ENCODE peak calls at places on chromosomes 5 and 9, in six cellular contexts. R is MCF 10A, X is foreskin fibroblast, L is left lung, N is fibroblast of mammary gland, U is AG09319. W is an unnamed sample.

GRCh38 chr5:157290156-157290980 is 24.4 kb downstream of the CYFIP2 start:
- DNase-seq in X (peak), R (peak), N (peak), L (no peak), U (no peak), W (no peak)

GRCh38 chr5:16573401-16573800 is 43.4 kb downstream of the RETREG1 start:
- DNase-seq in U (no peak), L (no peak), R (no peak), X (no peak), N (no peak), W (no peak)

GRCh38 chr9:126453156-126453963 is 126.7 kb downstream of the MVB12B start:
- DNase-seq in U (no peak), L (no peak), X (no peak), R (no peak), N (no peak), W (no peak)

GRCh38 chr5:160240350-160240749 is 11.0 kb downstream of the FABP6 start:
- DNase-seq in U (no peak), R (no peak), N (no peak), X (no peak), L (no peak), W (no peak)

GRCh38 chr5:115433918-115434317 is 110.7 kb downstream of the FEM1C start:
- DNase-seq in L (no peak), X (no peak), U (no peak), R (peak), N (no peak), W (no peak)

GRCh38 chr5:102901821-102902448 is 146.8 kb downstream of the PAM start:
- DNase-seq in L (no peak), U (no peak), R (peak), N (no peak), X (peak), W (no peak)

GRCh38 chr9:127555830-127556820 is 56.0 kb upstream of the STXBP1 start:
- DNase-seq in R (peak), U (peak), X (peak), N (peak), L (peak), W (peak)

GRCh38 chr9:121239071-121239470 is 28.9 kb upstream of the GSN start:
- DNase-seq in R (no peak), N (no peak), X (no peak), L (no peak), U (no peak), W (no peak)

GRCh38 chr9:131593255-131593820 is 48.0 kb downstream of the PRRT1B start:
- DNase-seq in R (peak), U (no peak), L (no peak), N (no peak), X (no peak), W (no peak)

GRCh38 chr5:82406200-82406773 is 128.1 kb upstream of the RPS23 start:
- DNase-seq in R (peak), X (peak), N (peak), U (peak), L (no peak), W (no peak)

GRCh38 chr9:12753931-12754330 is 20.9 kb upstream of the LURAP1L start:
- DNase-seq in X (no peak), L (no peak), N (no peak), U (no peak), R (no peak), W (no peak)

GRCh38 chr9:71646131-71646530 is 122.2 kb downstream of the CEMIP2 start:
- DNase-seq in L (no peak), N (no peak), R (no peak), U (no peak), X (no peak), W (no peak)

GRCh38 chr9:71726723-71727122 is 41.6 kb downstream of the CEMIP2 start:
- DNase-seq in X (no peak), N (no peak), L (no peak), R (no peak), U (no peak), W (no peak)

GRCh38 chr5:10607666-10608442 is 44.0 kb downstream of the ANKRD33B start:
- DNase-seq in X (peak), U (peak), L (peak), R (peak), N (peak), W (no peak)

GRCh38 chr5:98497391-98497790 is 276.1 kb upstream of the RGMB start:
- DNase-seq in U (no peak), R (no peak), L (no peak), X (no peak), N (no peak), W (no peak)

GRCh38 chr9:136975624-136976023 is 1.7 kb upstream of the PTGDS start:
- DNase-seq in U (no peak), N (no peak), R (no peak), X (no peak), L (no peak), W (no peak)

GRCh38 chr9:134547161-134548100 is 94.2 kb upstream of the COL5A1 start:
- DNase-seq in L (peak), R (no peak), N (no peak), X (no peak), U (no peak), W (no peak)

GRCh38 chr5:132254321-132254977 is 3.0 kb upstream of the PDLIM4 start:
- DNase-seq in U (no peak), R (peak), N (no peak), L (no peak), X (no peak), W (peak)

GRCh38 chr9:84121991-84122523 is 141.5 kb downstream of the RMI1 start:
- DNase-seq in N (peak), X (no peak), R (peak), U (peak), L (no peak), W (no peak)

GRCh38 chr9:112858625-112859147 is 32.0 kb downstream of the SLC46A2 start:
- DNase-seq in U (no peak), R (peak), L (peak), X (no peak), N (peak), W (no peak)

DNA sequence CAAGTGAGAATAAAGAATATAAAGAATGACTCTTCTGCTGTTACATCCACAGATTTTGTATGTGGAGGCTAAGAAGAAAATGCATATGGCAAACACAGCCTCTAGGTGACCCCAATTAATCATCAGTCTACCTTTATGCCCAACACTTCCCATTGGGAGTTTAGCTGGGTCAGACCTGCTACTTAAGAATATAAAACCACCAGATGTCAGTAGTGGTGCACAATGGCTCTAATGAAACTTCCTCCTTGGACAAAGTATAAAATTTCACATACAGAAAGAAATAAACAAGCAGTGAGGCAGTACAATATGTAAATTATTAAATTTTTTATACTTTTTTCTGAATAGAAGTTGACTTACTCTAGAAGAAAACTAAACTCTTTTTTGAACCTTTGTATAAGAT is 539.9 kb downstream of the BRINP1 start:
- DNase-seq in X (no peak), N (peak), R (peak), L (no peak), U (no peak), W (no peak)
- TF ChIP-seq CTCF in X (no peak), N (peak), R (no peak), L (no peak), U (peak), W (peak)

GRCh38 chr9:81122749-81123148 is 566.6 kb downstream of the TLE1 start:
- DNase-seq in L (no peak), N (no peak), U (no peak), R (no peak), X (no peak), W (no peak)

GRCh38 chr9:81128701-81129100 is 560.6 kb downstream of the TLE1 start:
- DNase-seq in U (no peak), R (no peak), N (no peak), L (no peak), X (no peak), W (no peak)

GRCh38 chr9:81125446-81126092 is 563.8 kb downstream of the TLE1 start:
- DNase-seq in R (peak), X (peak), N (peak), U (no peak), L (no peak), W (no peak)
- TF ChIP-seq CTCF in R (no peak), X (no peak), N (no peak), U (no peak), L (no peak), W (no peak)

DNA sequence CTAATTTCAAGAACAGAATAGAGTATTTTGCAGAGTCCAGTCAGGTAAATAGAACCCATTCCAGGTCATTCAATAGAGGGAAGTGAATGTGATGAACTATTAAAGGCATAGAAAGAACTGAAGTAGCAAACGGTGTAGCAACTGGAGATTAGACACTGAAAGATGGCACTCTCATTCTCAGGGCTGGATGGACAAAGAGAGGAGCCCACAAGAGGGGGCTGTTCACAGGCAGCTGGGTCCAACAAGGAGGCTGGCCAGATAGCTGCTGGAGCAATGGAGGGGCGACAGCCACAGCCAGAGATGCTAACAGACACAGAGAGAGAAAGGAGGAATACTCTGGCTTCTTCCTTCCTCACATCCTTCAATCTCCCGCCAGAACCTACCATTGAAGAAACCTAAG is 93.1 kb upstream of the SMARCA2 start:
- DNase-seq in R (no peak), U (no peak), X (no peak), L (no peak), N (no peak), W (no peak)
- TF ChIP-seq CTCF in R (no peak), U (no peak), X (no peak), L (no peak), N (no peak), W (no peak)

DNA sequence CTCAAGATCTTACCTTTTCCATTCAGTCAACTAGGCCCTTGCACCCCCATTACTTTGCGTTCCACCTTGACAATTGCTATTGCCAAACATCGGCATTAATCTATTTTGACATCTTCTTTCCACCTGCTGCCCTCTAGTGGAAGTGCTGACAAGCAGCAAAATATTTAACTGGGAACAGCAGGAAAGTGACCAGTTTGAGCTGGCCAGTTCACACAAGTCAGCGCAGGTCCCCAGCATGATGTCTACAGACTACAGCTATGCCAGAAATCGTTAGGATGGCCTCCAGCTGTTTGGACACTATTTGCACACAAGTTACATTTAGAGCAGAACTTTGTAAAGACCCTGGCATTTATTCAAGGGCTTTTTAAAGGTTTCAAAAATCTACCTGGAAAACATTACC is 160.1 kb downstream of the GHR start:
- DNase-seq in L (no peak), U (peak), X (peak), R (peak), N (peak), W (peak)
- TF ChIP-seq CTCF in L (peak), U (peak), X (peak), R (peak), N (peak), W (peak)

DNA sequence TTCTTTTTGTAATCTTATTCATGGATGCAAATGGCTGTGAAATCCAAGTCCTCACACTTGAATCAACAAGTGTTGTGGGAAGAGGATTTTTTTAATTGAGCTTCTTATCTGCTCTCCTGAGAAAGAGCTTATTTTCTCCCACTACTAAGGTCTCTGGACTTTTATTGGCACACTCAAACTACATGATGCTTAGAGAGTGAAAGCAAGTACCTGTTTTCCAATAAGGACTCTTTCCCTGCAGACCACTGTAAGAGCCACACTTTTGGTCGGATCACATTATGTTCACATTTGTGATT is 546.4 kb upstream of the ARRDC3 start:
- DNase-seq in R (no peak), L (no peak), N (no peak), X (no peak), U (no peak), W (no peak)
- TF ChIP-seq CTCF in R (no peak), L (no peak), N (no peak), X (no peak), U (no peak), W (no peak)

GRCh38 chr5:87195616-87196015 is 72.1 kb upstream of the RASA1 start:
- DNase-seq in L (no peak), X (peak), R (no peak), U (no peak), N (peak), W (no peak)
- TF ChIP-seq CTCF in L (no peak), X (no peak), R (no peak), U (no peak), N (no peak), W (no peak)

GRCh38 chr9:135905380-135906282 is 1.7 kb downstream of the CAMSAP1 start:
- DNase-seq in U (no peak), N (peak), L (no peak), R (peak), X (no peak), W (peak)
- TF ChIP-seq CTCF in U (no peak), N (no peak), L (no peak), R (no peak), X (no peak), W (no peak)